ENCODE peak calls at places on chromosomes 4 and X, in nine cellular contexts. B is lower lobe of right lung, H is IMR-90, X is heart left ventricle, D is K562, Y is Caco-2, M is GM23248, K is H9, G is H1. J is an unnamed sample.
A peak's percentile ranks its signal among the peaks of the same experiment; 100 is the strongest.

GRCh38 chrX:118164138-118164537 is 47.5 kb upstream of the KLHL13 start:
- DNase-seq in G (no peak), K (no peak), B (no peak), X (no peak), Y (no peak), H (peak; percentile 48), D (no peak), M (peak; percentile 20), J (no peak)

GRCh38 chrX:130726661-130727060 is 176.3 kb downstream of the ENOX2 start:
- DNase-seq in Y (no peak), K (no peak), G (no peak), X (no peak), D (no peak), M (peak; percentile 85), B (peak; percentile 47), H (peak; percentile 49), J (peak; percentile 38)

GRCh38 chrX:11351375-11352295 is 58.4 kb downstream of the AMELX start:
- DNase-seq in D (no peak), Y (no peak), B (peak; percentile 38), H (peak; percentile 84), G (no peak), K (no peak), M (peak; percentile 26), X (peak; percentile 64), J (peak; percentile 76)

GRCh38 chr4:22869235-22869634 is 176.5 kb downstream of the GBA3 start:
- DNase-seq in H (no peak), B (no peak), M (no peak), K (peak; percentile 49), X (no peak), D (no peak), Y (no peak), G (no peak), J (no peak)

GRCh38 chr4:108830509-108831244 is 67.8 kb upstream of the ETNPPL start:
- DNase-seq in Y (no peak), H (peak; percentile 13), M (peak; percentile 6), X (peak; percentile 74), K (no peak), D (no peak), B (peak; percentile 79), G (no peak), J (peak; percentile 65)

GRCh38 chrX:119201570-119201969 is 34.5 kb upstream of the PGRMC1 start:
- DNase-seq in B (no peak), X (no peak), K (no peak), H (peak; percentile 4), M (peak; percentile 62), Y (no peak), G (no peak), D (no peak), J (no peak)

GRCh38 chrX:141673946-141674345 is 24.6 kb downstream of the SPANXD start:
- DNase-seq in Y (no peak), D (no peak), H (no peak), M (no peak), X (no peak), G (no peak), B (no peak), K (no peak), J (no peak)

GRCh38 chr4:24795666-24796381 is 451 bp downstream of the SOD3 start:
- DNase-seq in M (no peak), B (no peak), K (no peak), X (no peak), D (no peak), G (no peak), H (no peak), Y (no peak), J (peak; percentile 20)

GRCh38 chr4:121253961-121254360 is 89.8 kb upstream of the TNIP3 start:
- DNase-seq in X (no peak), K (no peak), Y (no peak), B (no peak), M (no peak), D (no peak), G (no peak), H (no peak), J (no peak)

GRCh38 chrX:68868316-68868715 is 39.5 kb downstream of the EFNB1 start:
- DNase-seq in G (no peak), M (no peak), D (no peak), Y (no peak), K (no peak), B (no peak), X (no peak), H (no peak), J (no peak)

GRCh38 chr4:156775803-156776202 is 195.8 kb downstream of the PDGFC start:
- DNase-seq in K (no peak), G (no peak), D (no peak), M (peak; percentile 16), X (no peak), B (no peak), H (no peak), Y (no peak), J (no peak)

GRCh38 chr4:166658585-166658984 is 575.7 kb downstream of the SPOCK3 start:
- DNase-seq in B (no peak), Y (no peak), G (no peak), D (no peak), M (no peak), H (no peak), X (no peak), K (no peak), J (no peak)

GRCh38 chr4:166662266-166662843 is 571.9 kb downstream of the SPOCK3 start:
- DNase-seq in M (no peak), K (no peak), X (no peak), B (no peak), D (no peak), H (no peak), Y (no peak), G (no peak), J (no peak)

GRCh38 chr4:166655705-166656104 is 578.6 kb downstream of the SPOCK3 start:
- DNase-seq in M (no peak), B (no peak), X (no peak), K (no peak), D (no peak), H (no peak), Y (peak; percentile 40), G (no peak), J (no peak)

GRCh38 chr4:166655231-166655630 is 579.1 kb downstream of the SPOCK3 start:
- DNase-seq in G (no peak), X (no peak), D (no peak), K (no peak), H (no peak), Y (no peak), B (no peak), M (no peak), J (no peak)

GRCh38 chr4:166657261-166657660 is 577.0 kb downstream of the SPOCK3 start:
- DNase-seq in G (no peak), H (no peak), D (no peak), X (no peak), M (no peak), B (no peak), K (no peak), Y (no peak), J (no peak)
- H3K4me1 ChIP-seq in G (no peaks in the 10 kb centered on the region), H (no peaks in the 10 kb centered on the region), D (no peaks in the 10 kb centered on the region), X (no peaks in the 10 kb centered on the region), M (no peaks in the 10 kb centered on the region), B (no peaks in the 10 kb centered on the region), K (no peaks in the 10 kb centered on the region), Y (no peaks in the 10 kb centered on the region), J (no peaks in the 10 kb centered on the region)

GRCh38 chr4:5905714-5906113 is 12.8 kb upstream of the CRMP1 start:
- DNase-seq in X (no peak), B (no peak), Y (no peak), D (no peak), H (no peak), M (no peak), K (peak; percentile 88), G (peak; percentile 56), J (no peak)
- H3K4me1 ChIP-seq in X (no peaks in the 10 kb centered on the region), B (peaks cover 6% of the 10 kb centered on the region), Y (no peaks in the 10 kb centered on the region), D (no peaks in the 10 kb centered on the region), H (no peaks in the 10 kb centered on the region), M (no peaks in the 10 kb centered on the region), K (peaks cover 11% of the 10 kb centered on the region), G (peaks cover 19% of the 10 kb centered on the region), J (no peaks in the 10 kb centered on the region)

DNA sequence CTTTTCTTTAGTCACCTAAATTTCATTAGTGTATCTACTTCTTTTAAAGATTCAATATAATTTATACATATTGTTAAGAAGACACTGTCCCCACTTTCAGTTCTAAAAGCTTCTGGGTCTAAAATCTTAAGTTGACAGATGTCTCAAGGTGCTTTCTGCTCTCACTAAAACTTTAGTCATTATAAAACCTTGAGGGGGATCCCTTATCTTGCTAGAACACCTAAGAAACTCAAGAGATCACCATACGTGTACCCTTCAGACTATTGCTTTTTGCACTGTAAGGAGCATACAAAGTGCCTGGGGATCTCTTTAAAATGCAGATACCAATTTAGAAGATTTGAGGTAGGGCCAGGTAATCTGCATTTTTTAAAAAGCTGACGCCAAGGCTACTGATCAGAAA is 30.1 kb downstream of the CYBB start:
- DNase-seq in D (no peak), G (no peak), X (no peak), H (no peak), K (no peak), M (no peak), B (no peak), Y (no peak), J (no peak)
- H3K4me1 ChIP-seq in D (no peaks in the 10 kb centered on the region), G (no peaks in the 10 kb centered on the region), X (no peaks in the 10 kb centered on the region), H (no peaks in the 10 kb centered on the region), K (no peaks in the 10 kb centered on the region), M (no peaks in the 10 kb centered on the region), B (no peaks in the 10 kb centered on the region), Y (no peaks in the 10 kb centered on the region), J (no peaks in the 10 kb centered on the region)

DNA sequence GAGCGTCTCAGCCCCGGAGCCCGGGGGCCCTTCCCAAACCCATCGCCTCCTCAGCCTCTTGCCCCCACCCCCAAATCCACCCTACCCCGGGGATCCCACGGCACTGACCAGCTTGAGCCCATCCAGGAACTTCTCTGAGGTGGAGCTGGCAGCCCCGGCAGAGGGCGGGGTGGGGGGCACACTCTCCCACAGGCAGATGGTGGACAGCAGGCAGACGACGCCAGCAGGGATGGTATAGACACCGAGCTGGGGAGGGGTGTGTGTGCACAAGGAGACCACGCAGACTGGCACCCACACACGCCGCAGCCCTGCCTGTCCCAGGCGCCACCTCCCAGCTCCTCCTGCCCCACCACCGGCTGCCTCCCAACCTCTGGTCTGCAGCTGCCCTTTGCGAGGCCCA is 4.3 kb downstream of the SLC49A3 start:
- DNase-seq in B (no peak), K (peak; percentile 33), M (no peak), G (no peak), Y (no peak), X (no peak), D (no peak), H (no peak), J (no peak)
- H3K4me1 ChIP-seq in B (peaks cover 49% of the 10 kb centered on the region), K (peaks cover 3% of the 10 kb centered on the region), M (peaks cover 22% of the 10 kb centered on the region), G (peaks cover 19% of the 10 kb centered on the region), Y (peaks cover 26% of the 10 kb centered on the region), X (peaks cover 49% of the 10 kb centered on the region), D (peaks cover 25% of the 10 kb centered on the region), H (peaks cover 15% of the 10 kb centered on the region), J (peaks cover 9% of the 10 kb centered on the region)

GRCh38 chr4:183118141-183118540 is 19.1 kb downstream of the WWC2 start:
- DNase-seq in X (no peak), K (no peak), H (no peak), G (no peak), M (no peak), Y (no peak), B (no peak), D (no peak), J (no peak)
- H3K4me1 ChIP-seq in X (peaks cover 17% of the 10 kb centered on the region), K (peaks cover 12% of the 10 kb centered on the region), H (peaks cover 9% of the 10 kb centered on the region), G (peaks cover 24% of the 10 kb centered on the region), M (peaks cover 30% of the 10 kb centered on the region), Y (peaks cover 59% of the 10 kb centered on the region), B (peaks cover 3% of the 10 kb centered on the region), D (no peaks in the 10 kb centered on the region), J (peaks cover 2% of the 10 kb centered on the region)